ENCODE peak calls at places on chromosomes 1 and 21, in eight cellular contexts. I is memory B cell; F is fibroblast of pulmonary artery; T is C1 segment of cervical spinal cord; D is skeletal muscle cell; M is AG09309; S is stimulated activated CD8-positive, alpha-beta memory T cell treated with anti-CD3 and anti-CD28 coated beads, Interleukin-15, amount 100 ng/mL, for 1 hour; V is endothelial cell. E is an unnamed sample.

GRCh38 chr1:172531846-172532699 is 877 bp upstream of the SUCO start:
- DNase-seq in S (peak), F (peak), V (peak), T (peak), M (peak), D (peak), I (no peak), E (peak)

GRCh38 chr1:104868794-104869193 is 1119.1 kb downstream of the AMY1C start:
- DNase-seq in S (no peak), V (no peak), T (no peak), I (no peak), D (no peak), M (no peak), F (no peak), E (no peak)

GRCh38 chr1:86596253-86596652 is 49.4 kb downstream of the CLCA4 start:
- DNase-seq in S (no peak), I (no peak), V (no peak), D (no peak), M (no peak), T (no peak), F (no peak), E (no peak)

GRCh38 chr1:162562452-162562828 is 918 bp downstream of the UAP1 start:
- DNase-seq in S (no peak), V (no peak), M (no peak), F (peak), I (no peak), D (no peak), T (no peak), E (peak)

GRCh38 chr1:92188436-92189255 is 29.1 kb upstream of the C1orf146 start:
- DNase-seq in S (no peak), M (no peak), D (no peak), F (no peak), I (no peak), T (no peak), V (no peak), E (no peak)

GRCh38 chr1:234242091-234242490 is 131.2 kb upstream of the COA6 start:
- DNase-seq in T (no peak), F (no peak), I (no peak), D (no peak), M (no peak), V (no peak), S (no peak), E (no peak)

GRCh38 chr21:42685954-42686500 is 32.6 kb downstream of the PDE9A start:
- DNase-seq in D (no peak), F (no peak), I (no peak), T (no peak), M (no peak), S (no peak), V (no peak), E (no peak)

GRCh38 chr1:50735443-50735842 is 224.6 kb downstream of the FAF1 start:
- DNase-seq in I (no peak), D (no peak), S (no peak), M (no peak), T (no peak), F (peak), V (no peak), E (peak)

GRCh38 chr1:33656467-33656866 is 184.0 kb downstream of the ZSCAN20 start:
- DNase-seq in M (no peak), V (no peak), T (no peak), D (no peak), F (no peak), S (no peak), I (no peak), E (no peak)

GRCh38 chr1:26391450-26391849 is 18.9 kb upstream of the ZNF683 start:
- DNase-seq in V (peak), T (no peak), M (no peak), D (no peak), I (no peak), F (peak), S (peak), E (peak)

GRCh38 chr1:160645386-160646063 is 1.3 kb downstream of the SLAMF1 start:
- DNase-seq in I (no peak), S (no peak), F (no peak), D (no peak), T (no peak), V (no peak), M (no peak), E (no peak)

E was measured in M059J.